ENCODE peak calls at places on chromosomes 13 and 19, in seven cellular contexts. W is thyroid gland; B is fibroblast of lung; H is lower leg skin; C is CD8-positive, alpha-beta T cell; F is sigmoid colon; E is epithelial cell of esophagus. U is an unnamed sample.

GRCh38 chr19:54444737-54445136 is 4.3 kb upstream of the LENG8 start:
- DNase-seq in W (no peak), B (no peak), F (no peak), H (no peak), C (no peak), E (no peak), U (no peak)

GRCh38 chr19:33418871-33419762 is 45.6 kb downstream of the CEBPG start:
- DNase-seq in F (no peak), W (no peak), H (no peak), B (no peak), E (no peak), C (no peak), U (no peak)

GRCh38 chr19:18742838-18743237 is 48.3 kb downstream of the COMP start:
- DNase-seq in W (peak; percentile 18), H (no peak), C (no peak), E (no peak), F (no peak), B (no peak), U (no peak)

GRCh38 chr13:76799696-76800095 is 86.5 kb downstream of the KCTD12 start:
- DNase-seq in H (no peak), F (no peak), E (peak; percentile 46), W (no peak), B (no peak), C (no peak), U (no peak)

GRCh38 chr19:2201473-2202148 is 34.5 kb downstream of the PLEKHJ1 start:
- DNase-seq in E (peak; percentile 58), H (no peak), F (no peak), B (no peak), C (no peak), W (no peak), U (no peak)

GRCh38 chr13:70736622-70737317 is 628.5 kb upstream of the KLHL1 start:
- DNase-seq in C (no peak), E (no peak), H (no peak), B (no peak), F (no peak), W (no peak), U (no peak)

GRCh38 chr19:32316034-32316433 is 29.4 kb upstream of the ZNF507 start:
- DNase-seq in W (no peak), B (no peak), C (no peak), H (no peak), E (no peak), F (no peak), U (no peak)

GRCh38 chr13:77565635-77566034 is 30.1 kb downstream of the SCEL start:
- DNase-seq in H (no peak), C (no peak), B (peak; percentile 52), F (no peak), E (peak; percentile 61), W (no peak), U (no peak)

GRCh38 chr19:296476-297225 is 5.4 kb upstream of the PLPP2 start:
- DNase-seq in E (no peak), F (peak; percentile 81), C (no peak), B (no peak), W (no peak), H (peak; percentile 39), U (no peak)

GRCh38 chr13:24215007-24215633 is 54.6 kb downstream of the SPATA13 start:
- DNase-seq in B (no peak), E (no peak), F (no peak), W (no peak), C (no peak), H (no peak), U (no peak)

GRCh38 chr19:49020342-49020741 is 3.5 kb upstream of the LHB start:
- DNase-seq in C (no peak), F (no peak), B (no peak), W (no peak), E (no peak), H (no peak), U (no peak)

GRCh38 chr13:42574435-42575311 is 721 bp downstream of the TNFSF11 start:
- DNase-seq in B (no peak), H (no peak), C (no peak), F (no peak), W (no peak), E (peak; percentile 20), U (no peak)

GRCh38 chr13:37381502-37381901 is 217.1 kb downstream of the POSTN start:
- DNase-seq in B (peak; percentile 11), W (no peak), H (no peak), E (no peak), C (no peak), F (no peak), U (no peak)

GRCh38 chr13:30371649-30372265 is 50.5 kb upstream of the UBE2L5 start:
- DNase-seq in F (no peak), B (peak; percentile 50), H (no peak), W (peak; percentile 74), C (peak; percentile 43), E (peak; percentile 65), U (no peak)

GRCh38 chr19:53652476-53652875 is 20.7 kb downstream of the DPRX start:
- DNase-seq in B (no peak), F (no peak), H (no peak), W (no peak), E (no peak), C (no peak), U (no peak)

GRCh38 chr19:56108447-56109195 is 12.5 kb downstream of the ZNF787 start:
- DNase-seq in F (no peak), C (no peak), H (no peak), B (peak; percentile 63), W (peak; percentile 72), E (peak; percentile 40), U (no peak)

GRCh38 chr13:34864650-34865049 is 77.4 kb upstream of the NBEA start:
- DNase-seq in C (no peak), W (no peak), H (no peak), E (no peak), B (no peak), F (no peak), U (no peak)

GRCh38 chr19:9407827-9408226 is 27.5 kb downstream of the ZNF266 start:
- DNase-seq in W (no peak), C (no peak), F (no peak), H (no peak), E (no peak), B (no peak), U (no peak)

GRCh38 chr13:38686635-38687245 is at the start of gene FREM2:
- DNase-seq in F (peak; percentile 68), C (no peak), B (peak; percentile 30), E (peak; percentile 76), W (peak; percentile 92), H (no peak), U (peak; percentile 84)

GRCh38 chr19:41898235-41898634 is 15.3 kb downstream of the ARHGEF1 start:
- DNase-seq in W (no peak), F (no peak), B (no peak), E (no peak), H (no peak), C (no peak), U (no peak)

GRCh38 chr19:2540646-2541454 is 64.9 kb downstream of the GADD45B start:
- DNase-seq in H (peak; percentile 84), E (peak; percentile 97), W (peak; percentile 99), C (no peak), F (peak; percentile 98), B (peak; percentile 92), U (peak; percentile 94)

GRCh38 chr19:17091758-17092333 is 16.3 kb downstream of the MYO9B start:
- DNase-seq in H (no peak), C (no peak), B (no peak), W (peak; percentile 18), F (no peak), E (no peak), U (no peak)

GRCh38 chr19:8304841-8305621 is 3.1 kb downstream of the CD320 start:
- DNase-seq in B (no peak), E (no peak), H (peak; percentile 13), C (no peak), W (no peak), F (peak; percentile 60), U (no peak)

DNA sequence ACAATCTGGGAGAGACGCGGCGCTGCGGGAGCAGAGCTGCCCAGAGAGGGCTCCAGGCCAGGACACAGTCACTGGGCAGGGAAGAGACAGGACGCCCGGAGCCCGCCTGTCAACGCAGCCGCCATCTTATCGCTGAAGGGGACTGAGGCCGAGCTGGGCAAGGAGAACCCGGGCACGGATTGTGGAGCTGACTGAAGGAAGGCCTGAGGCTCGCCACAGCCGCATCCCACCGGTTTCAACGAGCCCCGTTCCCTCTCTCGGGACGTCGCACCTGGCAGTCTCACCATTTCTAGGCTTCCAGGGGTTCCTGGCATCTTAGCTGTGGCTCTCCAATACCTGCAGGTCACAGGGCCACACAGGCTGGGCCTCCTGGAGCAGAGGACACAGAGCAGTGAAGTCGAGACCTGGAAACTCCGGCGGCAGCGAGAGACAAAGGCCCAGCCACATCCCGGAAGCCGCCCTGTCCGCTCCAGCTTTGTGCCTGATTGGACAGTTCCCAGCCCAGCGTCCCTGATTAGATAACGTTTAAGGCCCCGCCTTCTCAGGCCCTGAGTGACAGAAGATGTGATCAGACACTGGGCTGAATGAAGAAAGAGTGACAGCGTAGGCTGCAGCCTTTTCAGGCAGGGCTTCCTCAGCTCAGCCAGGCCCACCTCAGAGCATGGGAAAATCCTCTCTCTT is at the start of gene ZNF91:
- DNase-seq in F (peak; percentile 98), E (peak; percentile 97), C (peak; percentile 87), B (peak; percentile 97), W (peak; percentile 99), H (peak; percentile 98), U (peak; percentile 80)
- TF ChIP-seq CTCF in F (no peak), E (no peak), C (no peak), B (no peak), W (no peak), H (no peak), U (no peak)

GRCh38 chr13:100333141-100333540 is 244.2 kb downstream of the PCCA start:
- DNase-seq in F (no peak), C (no peak), B (no peak), H (no peak), W (no peak), E (no peak), U (no peak)

GRCh38 chr13:100334209-100334608 is 245.3 kb downstream of the PCCA start:
- DNase-seq in W (no peak), H (no peak), E (no peak), C (no peak), F (no peak), B (no peak), U (no peak)

DNA sequence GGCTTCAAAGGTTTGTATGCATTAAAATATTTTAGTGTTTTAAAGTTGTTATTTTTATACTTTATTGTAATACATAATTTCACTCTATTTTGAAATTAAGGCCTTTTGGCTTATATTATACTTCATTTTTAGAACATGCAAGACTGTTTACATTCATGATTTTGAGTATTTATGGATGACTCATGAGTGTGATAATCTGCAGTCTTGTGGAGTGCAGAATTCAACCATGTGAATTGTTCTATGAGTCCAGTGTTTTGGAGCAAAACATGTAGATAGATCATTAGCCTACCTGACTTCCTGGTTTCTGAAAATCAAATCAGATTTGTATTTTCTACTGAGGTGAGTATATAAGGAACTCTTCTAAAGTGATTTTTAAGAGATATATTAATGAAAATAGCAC is 241.8 kb downstream of the PCCA start:
- DNase-seq in H (no peak), F (no peak), W (no peak), C (no peak), B (peak; percentile 75), E (no peak), U (no peak)
- TF ChIP-seq CTCF in H (no peak), F (no peak), W (no peak), C (no peak), B (no peak), E (no peak), U (no peak)

GRCh38 chr13:75621147-75621546 is 15.0 kb upstream of the LMO7 start:
- DNase-seq in W (no peak), B (no peak), C (no peak), E (no peak), H (no peak), F (no peak), U (no peak)
- TF ChIP-seq CTCF in W (no peak), B (no peak), C (no peak), E (no peak), H (no peak), F (no peak), U (no peak)

GRCh38 chr19:5360003-5360820 is 19.6 kb upstream of the PTPRS start:
- DNase-seq in F (no peak), B (no peak), E (no peak), H (no peak), W (peak; percentile 6), C (no peak), U (no peak)
- TF ChIP-seq CTCF in F (no peak), B (no peak), E (no peak), H (no peak), W (no peak), C (no peak), U (no peak)